ENCODE peak calls at places on chromosomes 7 and 10, in eight cellular contexts. L is glutamatergic neuron, G is kidney epithelial cell, F is EH, C is LHCN-M2, A is activated gamma-delta T cell treated with Interleukin-2 at 50 U/mL for 16 hours, I is testis, Q is B cell. V is an unnamed sample.

GRCh38 chr10:65342226-65342625 is 1583.6 kb upstream of the LRRTM3 start:
- DNase-seq in L (no peak), G (no peak), F (no peak), C (peak; percentile 52), A (no peak), I (no peak), Q (no peak), V (no peak)

GRCh38 chr10:24133839-24134238 is 75.1 kb upstream of the KIAA1217 start:
- DNase-seq in L (no peak), G (no peak), F (no peak), C (no peak), A (no peak), I (no peak), Q (no peak), V (no peak)

GRCh38 chr10:47059606-47060311 is 148.5 kb downstream of the PTPN20 start:
- DNase-seq in L (no peak), G (no peak), F (no peak), C (no peak), A (no peak), I (no peak), Q (no peak), V (no peak)

GRCh38 chr10:123301077-123301875 is 147.1 kb downstream of the BUB3 start:
- DNase-seq in L (peak; percentile 83), G (peak; percentile 56), F (peak; percentile 16), C (peak; percentile 90), A (no peak), I (no peak), Q (no peak), V (peak; percentile 4)

GRCh38 chr10:1152386-1153252 is 96.4 kb downstream of the WDR37 start:
- DNase-seq in L (no peak), G (no peak), F (no peak), C (no peak), A (no peak), I (peak; percentile 9), Q (no peak), V (no peak)

GRCh38 chr10:49518982-49519578 is 19.8 kb downstream of the ERCC6 start:
- DNase-seq in L (no peak), G (no peak), F (peak; percentile 64), C (peak; percentile 36), A (no peak), I (peak; percentile 46), Q (no peak), V (peak; percentile 5)

GRCh38 chr7:2735744-2736143 is 47.7 kb downstream of the AMZ1 start:
- DNase-seq in L (no peak), G (no peak), F (no peak), C (no peak), A (no peak), I (peak; percentile 27), Q (no peak), V (no peak)

GRCh38 chr10:97321807-97322195 is 2.7 kb downstream of the FRAT1 start:
- DNase-seq in L (no peak), G (no peak), F (no peak), C (no peak), A (no peak), I (no peak), Q (no peak), V (no peak)

GRCh38 chr10:113060221-113061053 is 110.4 kb downstream of the TCF7L2 start:
- DNase-seq in L (peak; percentile 66), G (no peak), F (no peak), C (peak; percentile 30), A (no peak), I (peak; percentile 68), Q (no peak), V (peak; percentile 65)

GRCh38 chr10:104329754-104330153 is 8.5 kb downstream of the ITPRIP start:
- DNase-seq in L (no peak), G (no peak), F (peak; percentile 94), C (peak; percentile 94), A (no peak), I (no peak), Q (no peak), V (no peak)

GRCh38 chr10:32159264-32159663 is 103.0 kb upstream of the KIF5B start:
- DNase-seq in L (no peak), G (no peak), F (no peak), C (no peak), A (no peak), I (no peak), Q (no peak), V (no peak)

GRCh38 chr7:92595281-92595680 is 5.1 kb upstream of the FAM133B start:
- DNase-seq in L (no peak), G (peak; percentile 32), F (peak; percentile 79), C (peak; percentile 86), A (no peak), I (no peak), Q (no peak), V (no peak)

GRCh38 chr7:141202540-141202939 is 128.7 kb downstream of the TMEM178B start:
- DNase-seq in L (no peak), G (no peak), F (no peak), C (no peak), A (no peak), I (no peak), Q (no peak), V (peak; percentile 19)

GRCh38 chr10:108904163-108904878 is 1019.0 kb downstream of the XPNPEP1 start:
- DNase-seq in L (no peak), G (no peak), F (peak; percentile 4), C (peak; percentile 44), A (no peak), I (no peak), Q (no peak), V (no peak)

GRCh38 chr10:131041361-131041916 is 270.1 kb downstream of the TCERG1L start:
- DNase-seq in L (no peak), G (no peak), F (no peak), C (no peak), A (no peak), I (no peak), Q (no peak), V (no peak)

GRCh38 chr7:77995717-77996116 is 197.1 kb downstream of the PHTF2 start:
- DNase-seq in L (peak; percentile 27), G (no peak), F (no peak), C (peak; percentile 49), A (no peak), I (no peak), Q (no peak), V (no peak)